ENCODE peak calls at places on chromosomes 5 and 9, in eight cellular contexts. W is Ammon's horn, O is T-helper 22 cell, K is SW 1271, T is Calu3, R is KBM-7, G is prostate gland, V is epithelial cell of esophagus. P is an unnamed sample.

GRCh38 chr5:95611396-95611795 is 8.5 kb upstream of the GPR150 start:
- DNase-seq in G (no peak), K (no peak), O (no peak), W (no peak), R (no peak), T (no peak), V (no peak), P (no peak)

GRCh38 chr5:102796014-102796413 is 40.9 kb downstream of the PAM start:
- DNase-seq in O (no peak), W (no peak), K (no peak), R (no peak), G (no peak), V (no peak), T (no peak), P (no peak)

GRCh38 chr5:179606910-179607448 is 16.5 kb downstream of the HNRNPH1 start:
- DNase-seq in K (no peak), R (no peak), T (no peak), V (no peak), G (no peak), O (no peak), W (no peak), P (no peak)

GRCh38 chr9:1761807-1762206 is 253.3 kb upstream of the SMARCA2 start:
- DNase-seq in V (no peak), O (no peak), K (no peak), W (no peak), G (no peak), T (no peak), R (no peak), P (no peak)

GRCh38 chr5:16704945-16705344 is 88.1 kb upstream of the RETREG1 start:
- DNase-seq in T (no peak), K (no peak), G (no peak), W (no peak), O (no peak), R (no peak), V (no peak), P (no peak)

GRCh38 chr5:140966293-140967225 is at the start of gene PCDHAC2:
- DNase-seq in T (peak), K (peak), V (peak), W (peak), R (no peak), O (no peak), G (no peak), P (peak)

GRCh38 chr9:22446589-22446949 is at the start of gene DMRTA1:
- DNase-seq in G (peak), K (no peak), R (peak), O (no peak), W (peak), T (peak), V (peak), P (no peak)

GRCh38 chr9:11319477-11320060 is 706.8 kb upstream of the PTPRD start:
- DNase-seq in O (no peak), K (no peak), T (no peak), V (peak), W (peak), R (peak), G (no peak), P (no peak)

GRCh38 chr9:89902450-89902849 is 297.6 kb downstream of the GADD45G start:
- DNase-seq in K (no peak), T (no peak), O (no peak), V (no peak), R (no peak), W (peak), G (no peak), P (no peak)

GRCh38 chr5:121152411-121152810 is 688.3 kb downstream of the PRR16 start:
- DNase-seq in T (no peak), O (no peak), G (no peak), V (no peak), K (no peak), R (no peak), W (no peak), P (no peak)

GRCh38 chr5:157487358-157487757 is 27.3 kb downstream of the NIPAL4 start:
- DNase-seq in K (no peak), V (no peak), W (no peak), R (no peak), G (no peak), T (no peak), O (no peak), P (no peak)

GRCh38 chr5:143302344-143302743 is 101.1 kb downstream of the NR3C1 start:
- DNase-seq in V (peak), R (no peak), K (no peak), W (no peak), T (no peak), G (no peak), O (no peak), P (no peak)

GRCh38 chr9:97425336-97425991 is 13.6 kb downstream of the TDRD7 start:
- DNase-seq in V (no peak), O (no peak), T (no peak), R (no peak), G (no peak), W (no peak), K (no peak), P (no peak)

GRCh38 chr9:89418882-89419641 is 78.9 kb downstream of the SEMA4D start:
- DNase-seq in G (no peak), K (no peak), V (no peak), O (peak), W (no peak), T (no peak), R (peak), P (no peak)

GRCh38 chr5:156677963-156678362 is 172.1 kb upstream of the PPP1R2B start:
- DNase-seq in K (no peak), R (no peak), O (no peak), W (no peak), T (no peak), G (no peak), V (no peak), P (no peak)

GRCh38 chr5:90047113-90047512 is 362.4 kb downstream of the CETN3 start:
- DNase-seq in T (no peak), O (no peak), W (no peak), V (no peak), G (no peak), R (no peak), K (no peak), P (no peak)

GRCh38 chr9:136713555-136713949 is 1.2 kb downstream of the DIPK1B start:
- DNase-seq in V (no peak), R (no peak), O (no peak), T (no peak), K (no peak), W (no peak), G (no peak), P (no peak)

GRCh38 chr9:115668506-115668905 is 485.1 kb upstream of the PAPPA start:
- DNase-seq in K (peak), V (peak), W (no peak), O (no peak), T (no peak), R (no peak), G (no peak), P (no peak)

GRCh38 chr9:134943836-134944235 is 26.1 kb upstream of the FCN1 start:
- DNase-seq in T (no peak), V (no peak), O (no peak), W (no peak), K (no peak), G (no peak), R (no peak), P (no peak)

GRCh38 chr5:5409151-5409810 is 13.2 kb upstream of the ICE1 start:
- DNase-seq in O (no peak), G (no peak), R (peak), W (no peak), V (peak), K (no peak), T (no peak), P (no peak)

GRCh38 chr9:116901260-116901659 is 214.2 kb downstream of the TRIM32 start:
- DNase-seq in W (no peak), R (no peak), T (no peak), K (no peak), V (peak), O (no peak), G (no peak), P (no peak)

GRCh38 chr5:97224112-97224750 is 41.2 kb upstream of the RIOK2 start:
- DNase-seq in G (no peak), K (no peak), W (no peak), O (no peak), V (no peak), T (no peak), R (no peak), P (no peak)

GRCh38 chr5:159338143-159338542 is 7.9 kb upstream of the IL12B start:
- DNase-seq in T (no peak), G (no peak), K (no peak), O (no peak), W (no peak), V (peak), R (no peak), P (no peak)

GRCh38 chr9:33244150-33244784 is 4.3 kb downstream of the SPINK4 start:
- DNase-seq in O (no peak), T (no peak), V (no peak), W (no peak), R (no peak), G (no peak), K (no peak), P (no peak)

GRCh38 chr9:124128568-124128967 is 117.0 kb downstream of the LHX2 start:
- DNase-seq in V (no peak), K (no peak), T (no peak), G (no peak), O (no peak), R (no peak), W (no peak), P (no peak)

GRCh38 chr9:110578575-110578895 is 1.0 kb downstream of the SVEP1 start:
- DNase-seq in O (no peak), R (no peak), T (no peak), G (no peak), K (no peak), V (no peak), W (no peak), P (no peak)

GRCh38 chr5:55338810-55339243 is 31.0 kb downstream of the MTREX start:
- DNase-seq in V (no peak), T (no peak), G (no peak), K (no peak), W (peak), O (no peak), R (no peak), P (no peak)

GRCh38 chr5:80568251-80568650 is 1.8 kb downstream of the ANKRD34B start:
- DNase-seq in W (no peak), R (no peak), K (no peak), V (no peak), G (no peak), O (no peak), T (no peak), P (no peak)

GRCh38 chr9:78676623-78677022 is 379.7 kb downstream of the PSAT1 start:
- DNase-seq in G (no peak), R (no peak), T (no peak), V (no peak), K (no peak), O (no peak), W (no peak), P (no peak)

GRCh38 chr5:174327317-174327864 is 281.9 kb downstream of the NSG2 start:
- DNase-seq in V (peak), R (peak), K (peak), O (no peak), W (peak), T (peak), G (peak), P (peak)

GRCh38 chr5:112551437-112552018 is 132.5 kb upstream of the EPB41L4A start:
- DNase-seq in T (peak), G (peak), O (peak), V (peak), W (peak), K (peak), R (peak), P (peak)

GRCh38 chr9:68964102-68964541 is 49.8 kb downstream of the PRKACG start:
- DNase-seq in K (no peak), O (no peak), R (no peak), T (peak), V (no peak), G (no peak), W (no peak), P (no peak)